ENCODE peak calls at places on chromosomes 2 and 18, in five cellular contexts. O is ovary, R is RWPE1, D is Panc1, M is psoas muscle. C is an unnamed sample.

GRCh38 chr2:74891136-74891764 is 57.3 kb downstream of the HK2 start:
- DNase-seq in O (no peak), R (no peak), D (no peak), M (no peak), C (no peak)

GRCh38 chr2:233440714-233441113 is 86.4 kb downstream of the DGKD start:
- DNase-seq in O (no peak), R (no peak), D (no peak), M (no peak), C (peak; percentile 13)

GRCh38 chr2:172496096-172496709 is 59.7 kb upstream of the PDK1 start:
- DNase-seq in O (no peak), R (no peak), D (no peak), M (no peak), C (no peak)

GRCh38 chr18:23106575-23106974 is 28.7 kb upstream of the CABLES1 start:
- DNase-seq in O (no peak), R (peak; percentile 61), D (peak; percentile 93), M (no peak), C (no peak)

GRCh38 chr2:2837768-2838547 is 506.9 kb upstream of the MYT1L start:
- DNase-seq in O (no peak), R (no peak), D (no peak), M (no peak), C (no peak)

GRCh38 chr2:54461251-54461650 is 5.1 kb downstream of the SPTBN1 start:
- DNase-seq in O (no peak), R (no peak), D (no peak), M (no peak), C (no peak)

GRCh38 chr2:219642465-219643083 is 15.1 kb downstream of the SLC4A3 start:
- DNase-seq in O (peak; percentile 99), R (peak; percentile 95), D (peak; percentile 85), M (peak; percentile 97), C (peak; percentile 95)

GRCh38 chr2:128623776-128624424 is 305.2 kb upstream of the HS6ST1 start:
- DNase-seq in O (no peak), R (peak; percentile 20), D (no peak), M (no peak), C (peak; percentile 20)

GRCh38 chr2:109186656-109187250 is 57.7 kb downstream of the SH3RF3 start:
- DNase-seq in O (no peak), R (no peak), D (no peak), M (no peak), C (no peak)

GRCh38 chr2:109187711-109188484 is 58.9 kb downstream of the SH3RF3 start:
- DNase-seq in O (no peak), R (no peak), D (no peak), M (no peak), C (no peak)

GRCh38 chr2:109184368-109184767 is 55.4 kb downstream of the SH3RF3 start:
- DNase-seq in O (no peak), R (no peak), D (no peak), M (no peak), C (no peak)

GRCh38 chr2:109185338-109185737 is 56.3 kb downstream of the SH3RF3 start:
- DNase-seq in O (no peak), R (peak; percentile 38), D (no peak), M (peak; percentile 76), C (no peak)

GRCh38 chr2:109185801-109186570 is 57.0 kb downstream of the SH3RF3 start:
- DNase-seq in O (peak; percentile 70), R (no peak), D (no peak), M (peak; percentile 81), C (no peak)
- H3K27ac ChIP-seq in O (no peak overlapping the region), R (peak overlapping the region; percentile 94), D (peak overlapping the region; percentile 6), M (peak overlapping the region; percentile 83), C (no peak overlapping the region)

GRCh38 chr2:222320441-222321395 is 21.9 kb upstream of the PAX3 start:
- DNase-seq in O (no peak), R (no peak), D (no peak), M (no peak), C (peak; percentile 25)
- H3K27ac ChIP-seq in O (peak overlapping the region; percentile 46), R (no peak overlapping the region), D (no peak overlapping the region), M (no peak overlapping the region), C (no peak overlapping the region)

DNA sequence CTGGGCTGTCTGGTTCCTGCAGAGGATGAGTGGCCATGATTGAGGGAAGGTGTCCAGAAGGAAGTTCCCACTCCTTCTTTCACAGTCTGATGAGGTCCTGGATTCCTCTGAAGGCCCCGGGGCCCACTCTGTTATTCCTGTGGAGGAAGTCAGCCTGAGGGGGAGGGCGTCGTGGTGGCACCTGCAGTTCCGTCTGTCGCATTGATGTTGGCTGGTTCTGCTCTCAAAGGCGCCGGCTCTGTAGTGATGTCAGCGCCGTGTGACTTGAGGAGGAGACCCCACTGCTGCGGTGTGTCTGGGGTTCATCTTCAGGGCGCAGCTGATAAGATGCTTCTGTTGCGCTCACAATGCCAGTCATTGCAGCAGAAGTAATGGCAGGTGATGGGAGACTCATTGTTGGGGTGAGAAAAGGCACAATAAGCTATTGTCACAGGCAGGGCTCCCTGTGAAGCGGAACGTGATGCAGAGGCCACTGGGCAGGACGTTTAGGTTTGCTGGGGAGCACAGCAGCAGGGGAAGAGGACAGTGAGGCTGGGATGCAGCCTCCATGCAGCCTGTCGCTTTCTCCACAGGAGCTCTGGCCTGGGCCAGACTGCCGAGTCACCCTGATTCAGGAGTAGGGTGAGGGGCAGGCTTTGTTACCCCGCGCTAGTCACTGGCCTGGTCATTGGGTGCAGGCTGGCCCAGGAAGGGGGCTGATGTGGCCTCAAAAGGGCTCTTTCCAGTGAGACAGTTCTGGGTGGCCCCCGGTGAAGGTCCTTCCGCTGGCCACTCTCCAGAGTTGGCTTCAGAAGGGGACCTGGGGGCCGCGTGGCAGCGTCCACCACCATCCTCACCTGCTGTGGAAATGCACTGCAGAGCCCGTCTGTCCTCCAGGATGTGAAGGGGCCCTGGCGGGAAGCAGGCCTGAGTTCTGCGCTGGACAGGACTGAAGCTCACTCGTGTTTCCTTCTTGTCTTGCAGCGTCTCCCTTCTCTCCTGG is 42.8 kb downstream of the SH3BP4 start:
- DNase-seq in O (no peak), R (no peak), D (no peak), M (no peak), C (no peak)
- H3K27ac ChIP-seq in O (no peak overlapping the region), R (no peak overlapping the region), D (peak overlapping the region; percentile 44), M (no peak overlapping the region), C (peak overlapping the region; percentile 89)

GRCh38 chr18:59008302-59008974 is 131.2 kb upstream of the SEC11C start:
- DNase-seq in O (no peak), R (peak; percentile 79), D (no peak), M (no peak), C (no peak)
- H3K27ac ChIP-seq in O (no peak overlapping the region), R (peak overlapping the region; percentile 78), D (peak overlapping the region; percentile 66), M (no peak overlapping the region), C (no peak overlapping the region)

GRCh38 chr2:101004671-101005325 is 2.7 kb downstream of the RPL31 start:
- DNase-seq in O (no peak), R (no peak), D (no peak), M (no peak), C (no peak)
- H3K27ac ChIP-seq in O (no peak overlapping the region), R (peak overlapping the region; percentile 69), D (peak overlapping the region; percentile 98), M (no peak overlapping the region), C (no peak overlapping the region)

GRCh38 chr2:49113046-49113445 is 41.3 kb downstream of the FSHR start:
- DNase-seq in O (no peak), R (no peak), D (no peak), M (no peak), C (no peak)
- H3K27ac ChIP-seq in O (no peak overlapping the region), R (no peak overlapping the region), D (no peak overlapping the region), M (no peak overlapping the region), C (no peak overlapping the region)

DNA sequence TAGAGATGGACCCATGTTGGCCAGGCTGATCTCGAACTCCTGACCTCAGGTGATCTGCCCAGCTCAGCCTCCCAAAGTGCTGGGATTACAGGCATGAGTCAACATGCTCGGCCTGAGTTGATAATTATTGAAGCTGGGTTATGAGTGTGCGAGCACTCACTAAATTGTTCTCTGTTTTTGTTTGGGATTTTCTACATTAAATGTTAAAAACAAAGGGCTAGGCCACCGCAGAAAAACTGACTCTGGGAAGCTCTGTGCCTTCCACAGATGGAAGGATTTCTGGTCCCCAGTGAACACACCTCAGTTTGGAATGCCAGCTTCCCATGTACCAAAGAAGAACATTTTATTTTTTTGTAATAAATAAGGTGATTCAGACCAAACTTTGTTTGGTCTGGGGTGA is 83.0 kb downstream of the XRCC5 start:
- DNase-seq in O (no peak), R (no peak), D (no peak), M (no peak), C (no peak)
- H3K27ac ChIP-seq in O (no peak overlapping the region), R (peak overlapping the region; percentile 37), D (no peak overlapping the region), M (no peak overlapping the region), C (no peak overlapping the region)

C was measured in right lobe of liver.